ENCODE peak calls at places on chromosomes 5 and 9, in ten cellular contexts. H is cerebellum; Q is dorsolateral prefrontal cortex; N is stromal cell of bone marrow; X is smooth muscle cell of the brain vasculature; V is stimulated activated CD8-positive, alpha-beta memory T cell treated with anti-CD3 and anti-CD28 coated beads, Interleukin-15, amount 100 ng/mL, for 24 hours; M is IMR-90; C is aorta; P is A673; E is OCI-M1. A is an unnamed sample.
A peak's percentile ranks its signal among the peaks of the same experiment; 100 is the strongest.

GRCh38 chr9:4793412-4794005 is 765 bp downstream of the RCL1 start:
- DNase-seq in N (no peak), C (no peak), P (no peak), E (peak; percentile 100), M (peak; percentile 31), H (no peak), X (no peak), V (no peak), Q (no peak), A (no peak)

GRCh38 chr5:133396187-133396621 is 216.1 kb downstream of the FSTL4 start:
- DNase-seq in P (peak; percentile 40), H (no peak), M (no peak), E (no peak), Q (no peak), C (no peak), N (no peak), X (no peak), V (no peak), A (no peak)

GRCh38 chr5:127936439-127936972 is 147.1 kb upstream of the SLC12A2 start:
- DNase-seq in N (no peak), P (no peak), V (no peak), Q (no peak), X (no peak), E (no peak), C (no peak), M (no peak), H (no peak), A (no peak)

GRCh38 chr5:124617787-124618186 is 128.7 kb downstream of the ZNF608 start:
- DNase-seq in M (no peak), Q (no peak), C (no peak), E (no peak), X (no peak), P (no peak), H (no peak), N (no peak), V (no peak), A (no peak)

GRCh38 chr5:125244531-125244930 is 498.1 kb upstream of the ZNF608 start:
- DNase-seq in V (no peak), M (peak; percentile 38), C (no peak), Q (no peak), X (no peak), E (no peak), N (no peak), P (no peak), H (no peak), A (no peak)

GRCh38 chr5:150036513-150036912 is 36.0 kb downstream of the HMGXB3 start:
- DNase-seq in P (no peak), N (peak; percentile 71), C (no peak), Q (no peak), X (peak; percentile 92), H (no peak), E (no peak), V (no peak), M (peak; percentile 99), A (no peak)

GRCh38 chr5:38559427-38559826 is 3.0 kb upstream of the LIFR start:
- DNase-seq in P (no peak), V (no peak), M (no peak), N (no peak), C (no peak), E (no peak), H (no peak), Q (no peak), X (no peak), A (no peak)

GRCh38 chr5:122846051-122846567 is 696 bp downstream of the SNX24 start:
- DNase-seq in Q (no peak), X (no peak), E (no peak), N (no peak), H (peak; percentile 3), C (no peak), V (no peak), P (no peak), M (peak; percentile 73), A (no peak)

GRCh38 chr9:123926986-123927385 is 2.9 kb downstream of the DENND1A start:
- DNase-seq in Q (no peak), C (no peak), H (no peak), X (no peak), M (no peak), P (no peak), N (no peak), E (no peak), V (no peak), A (no peak)

GRCh38 chr9:35611230-35611797 is 6.3 kb downstream of the TESK1 start:
- DNase-seq in M (peak; percentile 35), Q (peak; percentile 46), H (peak; percentile 69), N (no peak), E (peak; percentile 41), P (peak; percentile 60), X (peak; percentile 18), V (no peak), C (peak; percentile 78), A (no peak)

GRCh38 chr5:16909464-16909863 is 26.6 kb downstream of the MYO10 start:
- DNase-seq in E (no peak), C (no peak), Q (no peak), M (peak; percentile 55), H (no peak), N (no peak), V (no peak), X (peak; percentile 81), P (peak; percentile 72), A (no peak)

GRCh38 chr5:73298251-73299016 is 125.4 kb downstream of the TMEM174 start:
- DNase-seq in X (no peak), M (peak; percentile 85), Q (no peak), E (no peak), C (no peak), V (no peak), N (no peak), P (no peak), H (no peak), A (no peak)

GRCh38 chr5:73093943-73094342 is 26.4 kb upstream of the TMEM171 start:
- DNase-seq in P (no peak), E (no peak), M (peak; percentile 78), H (no peak), X (no peak), Q (no peak), C (no peak), V (no peak), N (peak; percentile 34), A (no peak)

GRCh38 chr5:107565791-107566536 is 104.8 kb downstream of the EFNA5 start:
- DNase-seq in C (no peak), V (no peak), X (no peak), N (no peak), M (no peak), Q (no peak), H (no peak), P (no peak), E (no peak), A (no peak)

GRCh38 chr5:51371052-51371451 is 12.2 kb upstream of the ISL1 start:
- DNase-seq in P (no peak), H (no peak), C (no peak), N (no peak), V (no peak), E (no peak), M (no peak), X (no peak), Q (no peak), A (no peak)

GRCh38 chr5:61228691-61229280 is 66.5 kb upstream of the SMIM15 start:
- DNase-seq in E (peak; percentile 33), C (no peak), X (no peak), N (peak; percentile 12), M (peak; percentile 52), V (no peak), H (no peak), P (peak; percentile 3), Q (no peak), A (no peak)

GRCh38 chr9:33239922-33240321 is at the start of gene SPINK4:
- DNase-seq in X (no peak), N (no peak), Q (no peak), P (no peak), C (no peak), V (no peak), E (peak; percentile 85), H (peak; percentile 31), M (peak; percentile 37), A (no peak)

GRCh38 chr5:110343616-110344015 is 382.9 kb downstream of the TMEM232 start:
- DNase-seq in M (no peak), N (no peak), C (no peak), V (no peak), E (no peak), X (no peak), Q (no peak), H (no peak), P (no peak), A (no peak)

A was measured in NCI-H1048.